ENCODE peak calls at places on chromosomes 1 and 21, in nine cellular contexts. O, B, E, P, J, V, F, U and I are unnamed samples.
A peak's percentile ranks its signal among the peaks of the same experiment; 100 is the strongest.

GRCh38 chr1:170086399-170087032 is 12.0 kb upstream of the KIFAP3 start:
- DNase-seq in P (no peak), J (no peak), V (no peak), U (no peak), B (no peak), F (no peak), O (no peak), E (no peak), I (no peak)

GRCh38 chr1:3836421-3836820 is 20.6 kb downstream of the CEP104 start:
- DNase-seq in V (no peak), E (no peak), U (no peak), B (no peak), F (no peak), J (peak; percentile 6), P (no peak), O (no peak), I (no peak)

GRCh38 chr1:24105368-24106160 is 6.4 kb downstream of the MYOM3 start:
- DNase-seq in E (no peak), V (no peak), P (no peak), O (no peak), F (no peak), J (no peak), U (no peak), B (peak; percentile 28), I (no peak)

GRCh38 chr1:36342426-36343185 is 19.2 kb upstream of the EVA1B start:
- DNase-seq in U (peak; percentile 76), V (peak; percentile 58), F (peak; percentile 31), O (no peak), J (peak; percentile 73), P (no peak), E (peak; percentile 75), B (peak; percentile 52), I (peak; percentile 37)

GRCh38 chr1:57991289-57991688 is 555.2 kb downstream of the OMA1 start:
- DNase-seq in F (no peak), B (no peak), U (no peak), P (no peak), J (no peak), O (no peak), V (no peak), E (no peak), I (no peak)

GRCh38 chr1:91884459-91885290 is 1.3 kb downstream of the TGFBR3 start:
- DNase-seq in V (peak; percentile 61), E (peak; percentile 40), J (peak; percentile 29), P (no peak), U (peak; percentile 40), O (peak; percentile 21), F (no peak), B (peak; percentile 20), I (no peak)

GRCh38 chr1:211424018-211424417 is 67.9 kb downstream of the RD3 start:
- DNase-seq in E (no peak), B (no peak), V (no peak), P (no peak), F (no peak), O (no peak), J (no peak), U (no peak), I (no peak)

GRCh38 chr1:145782166-145783099 is 41.5 kb downstream of the RNF115 start:
- DNase-seq in V (no peak), B (no peak), P (no peak), U (no peak), J (peak; percentile 82), E (peak; percentile 85), F (no peak), O (no peak), I (no peak)

GRCh38 chr1:167138703-167139102 is 44.8 kb downstream of the STYXL2 start:
- DNase-seq in P (no peak), U (peak; percentile 52), F (no peak), J (no peak), O (no peak), B (no peak), V (no peak), E (no peak), I (no peak)

GRCh38 chr1:27153549-27153886 is 1.4 kb downstream of the SLC9A1 start:
- DNase-seq in O (no peak), B (no peak), J (no peak), F (no peak), P (no peak), U (no peak), V (peak; percentile 22), E (no peak), I (no peak)

GRCh38 chr1:44316231-44316759 is 38.8 kb downstream of the ERI3 start:
- DNase-seq in P (no peak), O (no peak), E (peak; percentile 45), B (peak; percentile 22), J (no peak), V (no peak), F (no peak), U (no peak), I (no peak)

GRCh38 chr1:92792340-92792782 is 7.5 kb upstream of the EVI5 start:
- DNase-seq in E (no peak), O (no peak), F (no peak), U (peak; percentile 33), J (peak; percentile 26), B (no peak), P (no peak), V (no peak), I (no peak)

GRCh38 chr1:43976045-43976444 is 1.3 kb downstream of the ATP6V0B start:
- DNase-seq in B (no peak), O (no peak), F (no peak), P (no peak), V (no peak), E (no peak), U (no peak), J (no peak), I (no peak)

GRCh38 chr1:174572771-174573170 is 125.0 kb downstream of the GPR52 start:
- DNase-seq in O (no peak), J (no peak), P (no peak), F (no peak), E (no peak), V (no peak), B (no peak), U (no peak), I (no peak)

GRCh38 chr1:2587860-2588571 is 1.4 kb downstream of the PRXL2B start:
- DNase-seq in V (no peak), F (no peak), B (no peak), P (no peak), U (no peak), J (no peak), O (no peak), E (no peak), I (no peak)

GRCh38 chr1:14055442-14056225 is 355.6 kb downstream of the PRDM2 start:
- DNase-seq in O (no peak), F (no peak), J (peak; percentile 10), E (peak; percentile 89), V (no peak), U (no peak), B (peak; percentile 26), P (no peak), I (no peak)

GRCh38 chr21:34179204-34179935 is 106.0 kb downstream of the MRPS6 start:
- DNase-seq in F (no peak), B (no peak), O (no peak), E (no peak), U (peak; percentile 61), V (no peak), P (no peak), J (no peak), I (no peak)

GRCh38 chr1:197675475-197676324 is 99.6 kb downstream of the DENND1B start:
- DNase-seq in F (peak; percentile 55), O (no peak), J (peak; percentile 69), E (peak; percentile 18), P (no peak), B (peak; percentile 11), V (peak; percentile 30), U (no peak), I (no peak)

GRCh38 chr1:20711285-20712209 is 6.3 kb downstream of the KIF17 start:
- DNase-seq in F (no peak), O (no peak), P (no peak), B (no peak), V (no peak), E (no peak), J (no peak), U (no peak), I (peak; percentile 35)

GRCh38 chr1:57345916-57346315 is 77.9 kb downstream of the DAB1 start:
- DNase-seq in U (no peak), E (no peak), B (no peak), F (no peak), P (no peak), V (no peak), J (no peak), O (no peak), I (no peak)

GRCh38 chr1:97137862-97138514 is 416.4 kb downstream of the PTBP2 start:
- DNase-seq in P (peak; percentile 1), B (peak; percentile 70), O (peak; percentile 67), U (peak; percentile 37), V (peak; percentile 65), E (peak; percentile 73), J (peak; percentile 89), F (peak; percentile 97), I (no peak)

GRCh38 chr1:84949664-84950063 is 47.2 kb downstream of the MCOLN2 start:
- DNase-seq in U (no peak), O (no peak), F (no peak), E (no peak), P (no peak), B (no peak), V (no peak), J (no peak), I (no peak)

GRCh38 chr1:61588736-61589381 is 136.1 kb downstream of the TM2D1 start:
- DNase-seq in F (peak; percentile 75), P (peak; percentile 18), J (peak; percentile 80), B (peak; percentile 83), U (peak; percentile 78), E (peak; percentile 82), V (peak; percentile 77), O (peak; percentile 39), I (peak; percentile 29)

GRCh38 chr21:28633803-28634572 is 358.7 kb downstream of the LTN1 start:
- DNase-seq in P (no peak), U (no peak), F (no peak), J (peak; percentile 82), V (no peak), B (no peak), E (peak; percentile 62), O (peak; percentile 42), I (no peak)

GRCh38 chr1:209675567-209676154 is 449 bp downstream of the G0S2 start:
- DNase-seq in F (no peak), O (peak; percentile 14), B (peak; percentile 37), V (peak; percentile 53), J (peak; percentile 54), P (no peak), U (peak; percentile 53), E (peak; percentile 59), I (peak; percentile 45)

GRCh38 chr1:204074274-204075115 is 1.6 kb downstream of the SOX13 start:
- DNase-seq in F (peak; percentile 14), J (peak; percentile 88), O (peak; percentile 57), E (peak; percentile 76), P (no peak), B (peak; percentile 81), V (peak; percentile 78), U (no peak), I (no peak)

GRCh38 chr1:162892916-162893714 is 32.1 kb upstream of the CCDC190 start:
- DNase-seq in O (no peak), J (peak; percentile 68), P (no peak), B (peak; percentile 40), U (peak; percentile 20), E (no peak), V (no peak), F (no peak), I (no peak)

GRCh38 chr1:180301135-180301737 is 71.2 kb downstream of the LHX4 start:
- DNase-seq in J (no peak), V (no peak), E (peak; percentile 11), O (peak; percentile 21), P (no peak), F (no peak), U (no peak), B (no peak), I (no peak)